ENCODE peak calls at places on chromosomes 5 and 9, in six cellular contexts. Q, O, X, L, A and J are unnamed samples.

GRCh38 chr5:55324815-55325418 is 17.1 kb downstream of the MTREX start:
- DNase-seq in Q (peak), O (peak), X (peak), L (no peak), A (no peak), J (no peak)

GRCh38 chr9:134962998-134963364 is 45.3 kb upstream of the FCN1 start:
- DNase-seq in Q (no peak), O (no peak), X (no peak), L (no peak), A (no peak), J (no peak)

GRCh38 chr5:9282211-9282610 is 263.7 kb downstream of the SEMA5A start:
- DNase-seq in Q (no peak), O (no peak), X (no peak), L (no peak), A (no peak), J (no peak)

GRCh38 chr5:544675-545330 is 20.6 kb upstream of the SLC9A3 start:
- DNase-seq in Q (no peak), O (peak), X (no peak), L (peak), A (no peak), J (no peak)

GRCh38 chr5:10420926-10421325 is 20.8 kb upstream of the ROPN1L start:
- DNase-seq in Q (no peak), O (no peak), X (no peak), L (no peak), A (no peak), J (no peak)

GRCh38 chr9:126618590-126619335 is 5.0 kb downstream of the LMX1B start:
- DNase-seq in Q (no peak), O (no peak), X (no peak), L (no peak), A (no peak), J (no peak)

GRCh38 chr5:58477760-58478159 is 13.5 kb upstream of the GAPT start:
- DNase-seq in Q (no peak), O (peak), X (no peak), L (no peak), A (no peak), J (no peak)

GRCh38 chr5:89034588-89034987 is 151.6 kb upstream of the MEF2C start:
- DNase-seq in Q (no peak), O (peak), X (no peak), L (no peak), A (no peak), J (peak)

GRCh38 chr5:59656351-59657254 is 236.9 kb downstream of the PDE4D start:
- DNase-seq in Q (no peak), O (no peak), X (no peak), L (no peak), A (no peak), J (no peak)

GRCh38 chr9:95689669-95690068 is 172.9 kb upstream of the PTCH1 start:
- DNase-seq in Q (no peak), O (no peak), X (no peak), L (no peak), A (no peak), J (no peak)